ENCODE peak calls at places on chromosomes 11 and 22, in six cellular contexts. A is K562, J is HCT116, M is SK-N-SH, H is GM12878, V is HepG2. E is an unnamed sample.

GRCh38 chr11:134230339-134230738 is 5.9 kb downstream of the VPS26B start:
- DNase-seq in A (no peak), V (no peak), H (no peak), M (no peak), J (no peak), E (no peak)

GRCh38 chr22:24244144-24244787 is 616 bp downstream of the GGT5 start:
- DNase-seq in A (peak; percentile 2), J (no peak), H (no peak), M (peak; percentile 84), V (no peak), E (no peak)

GRCh38 chr11:44400431-44400830 is 90.5 kb upstream of the ALX4 start:
- DNase-seq in V (no peak), M (no peak), A (peak; percentile 51), J (no peak), H (no peak), E (no peak)

GRCh38 chr11:90288207-90288821 is 65.5 kb upstream of the CHORDC1 start:
- DNase-seq in H (no peak), M (peak; percentile 47), A (peak; percentile 30), V (peak; percentile 33), J (peak; percentile 16), E (peak; percentile 71)

GRCh38 chr11:70710192-70710965 is 312.1 kb downstream of the CTTN start:
- DNase-seq in H (no peak), V (no peak), M (no peak), A (no peak), J (no peak), E (no peak)

GRCh38 chr11:7672960-7673723 is at the start of gene CYB5R2:
- DNase-seq in A (peak; percentile 69), V (no peak), M (peak; percentile 39), J (peak; percentile 13), H (no peak), E (peak; percentile 23)

GRCh38 chr11:34916810-34917780 is 677 bp downstream of the PDHX start:
- DNase-seq in J (peak; percentile 34), A (no peak), V (no peak), M (no peak), H (no peak), E (peak; percentile 33)

GRCh38 chr11:97909544-97910394 is 1111.0 kb upstream of the CNTN5 start:
- DNase-seq in A (no peak), M (no peak), J (no peak), V (no peak), H (no peak), E (no peak)

GRCh38 chr22:41517172-41518047 is 26.9 kb downstream of the POLR3H start:
- DNase-seq in V (peak; percentile 27), M (peak; percentile 75), H (no peak), A (no peak), J (no peak), E (peak; percentile 66)

GRCh38 chr22:22576244-22576988 is 17.4 kb upstream of the PRAME start:
- DNase-seq in A (peak; percentile 98), V (peak; percentile 32), J (peak; percentile 29), M (peak; percentile 79), H (no peak), E (peak; percentile 62)

GRCh38 chr11:70761094-70761905 is 363.0 kb downstream of the CTTN start:
- DNase-seq in A (peak; percentile 42), V (no peak), M (no peak), J (no peak), H (no peak), E (no peak)

GRCh38 chr22:39992088-39992826 is 2.5 kb upstream of the FAM83F start:
- DNase-seq in M (no peak), V (no peak), A (no peak), J (no peak), H (no peak), E (no peak)

GRCh38 chr11:121543981-121544380 is 91.2 kb upstream of the SORL1-AS1 start:
- DNase-seq in V (no peak), M (no peak), H (no peak), J (no peak), A (no peak), E (no peak)

GRCh38 chr11:13917269-13917668 is 45.3 kb upstream of the SPON1 start:
- DNase-seq in V (no peak), H (no peak), M (no peak), A (no peak), J (no peak), E (no peak)

GRCh38 chr11:65438257-65439151 is 15.9 kb downstream of the NEAT1 start:
- DNase-seq in H (no peak), A (no peak), J (no peak), M (no peak), V (no peak), E (no peak)

GRCh38 chr11:111977141-111978027 is 40.2 kb downstream of the DIXDC1 start:
- DNase-seq in V (no peak), M (peak; percentile 90), J (no peak), H (no peak), A (no peak), E (peak; percentile 63)

GRCh38 chr11:66868726-66869291 is 11.9 kb downstream of the LRFN4 start:
- DNase-seq in H (peak; percentile 40), V (peak; percentile 82), J (peak; percentile 71), A (peak; percentile 86), M (peak; percentile 71), E (peak; percentile 98)

GRCh38 chr11:133064152-133064877 is 468.0 kb downstream of the OPCML start:
- DNase-seq in V (peak; percentile 16), H (no peak), J (no peak), A (no peak), M (peak; percentile 91), E (no peak)

GRCh38 chr22:38921126-38921525 is 36.3 kb upstream of the APOBEC3A start:
- DNase-seq in A (no peak), M (no peak), V (no peak), H (no peak), J (peak; percentile 39), E (no peak)

GRCh38 chr11:94574193-94574961 is 7.2 kb downstream of the PIWIL4 start:
- DNase-seq in J (no peak), M (no peak), A (no peak), H (no peak), V (no peak), E (no peak)

GRCh38 chr11:95835768-95836488 is 45.6 kb downstream of the CEP57 start:
- DNase-seq in V (peak; percentile 84), M (peak; percentile 55), A (peak; percentile 49), H (peak; percentile 13), J (peak; percentile 63), E (peak; percentile 54)

GRCh38 chr11:78158987-78159662 is 19.7 kb upstream of the ALG8 start:
- DNase-seq in H (no peak), V (no peak), M (no peak), J (no peak), A (no peak), E (no peak)

GRCh38 chr11:115462004-115462541 is 42.1 kb downstream of the CADM1 start:
- DNase-seq in J (no peak), H (no peak), V (no peak), A (no peak), M (no peak), E (no peak)

GRCh38 chr22:23784215-23784732 is 2.5 kb upstream of the SMARCB1 start:
- DNase-seq in M (no peak), A (no peak), V (peak; percentile 54), H (no peak), J (no peak), E (no peak)

GRCh38 chr11:117687776-117688175 is 109.2 kb downstream of the DSCAML1 start:
- DNase-seq in M (no peak), V (no peak), H (no peak), J (no peak), A (no peak), E (no peak)

GRCh38 chr22:35842954-35843353 is 125.3 kb downstream of the APOL5 start:
- DNase-seq in V (peak; percentile 61), J (peak; percentile 62), H (no peak), A (peak; percentile 11), M (peak; percentile 49), E (peak; percentile 80)

GRCh38 chr22:25051073-25051472 is 98.6 kb downstream of the KIAA1671 start:
- DNase-seq in V (no peak), M (peak; percentile 53), J (peak; percentile 23), H (no peak), A (peak; percentile 35), E (no peak)

GRCh38 chr11:37402663-37403062 is 804.6 kb upstream of the RAG2 start:
- DNase-seq in J (no peak), V (no peak), H (no peak), A (no peak), M (no peak), E (peak; percentile 13)

GRCh38 chr11:10743354-10744035 is 7.6 kb upstream of the CTR9 start:
- DNase-seq in A (no peak), H (no peak), M (no peak), V (no peak), J (no peak), E (peak; percentile 13)

DNA sequence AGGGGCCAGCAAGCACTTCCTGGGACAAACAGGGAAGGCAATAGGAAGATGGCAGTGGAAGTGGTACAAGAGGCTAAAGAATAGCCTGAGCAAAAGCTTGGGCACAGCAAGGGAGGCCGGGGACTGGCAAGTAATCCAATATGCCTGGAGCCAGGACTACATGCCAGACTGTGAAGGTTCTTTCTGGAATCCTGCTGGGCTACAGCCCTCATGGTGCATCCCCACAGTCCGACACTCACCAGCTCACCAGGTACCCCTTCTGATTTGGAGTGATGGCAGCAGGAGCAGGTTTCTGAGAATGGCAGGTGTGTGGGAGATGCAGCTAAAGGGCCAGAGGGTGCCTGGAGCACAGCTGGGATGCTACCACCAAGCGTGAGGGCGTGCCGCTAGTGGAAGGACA is 32.2 kb upstream of the POGLUT3 start:
- DNase-seq in A (no peak), H (no peak), M (no peak), V (no peak), J (no peak), E (no peak)
- TF ChIP-seq JUND in A (no peak), H (no peak), M (no peak), V (no peak), J (no peak), E (no peak)

GRCh38 chr22:46410291-46410808 is 74.8 kb downstream of the TRMU start:
- DNase-seq in V (no peak), H (no peak), M (no peak), J (no peak), A (no peak), E (no peak)

GRCh38 chr22:46407748-46408147 is 72.2 kb downstream of the TRMU start:
- DNase-seq in H (no peak), V (no peak), J (no peak), A (no peak), M (no peak), E (no peak)

GRCh38 chr22:46406791-46407190 is 71.3 kb downstream of the TRMU start:
- DNase-seq in V (no peak), M (no peak), H (no peak), A (no peak), J (no peak), E (no peak)

GRCh38 chr22:46409631-46410210 is 74.2 kb downstream of the TRMU start:
- DNase-seq in V (no peak), A (no peak), J (no peak), H (no peak), M (no peak), E (no peak)

GRCh38 chr22:46408568-46409506 is 73.3 kb downstream of the TRMU start:
- DNase-seq in V (no peak), M (no peak), H (no peak), J (no peak), A (no peak), E (peak; percentile 7)
- TF ChIP-seq JUND in V (no peak), M (no peak), H (no peak), J (no peak), A (no peak), E (no peak)

GRCh38 chr11:124751741-124752470 is at the start of gene VSIG2:
- DNase-seq in J (no peak), H (no peak), V (no peak), A (no peak), M (peak; percentile 32), E (no peak)
- TF ChIP-seq JUND in J (no peak), H (no peak), V (no peak), A (no peak), M (no peak), E (no peak)

GRCh38 chr11:85076535-85077330 is 550.4 kb downstream of the DLG2 start:
- DNase-seq in V (no peak), M (no peak), A (no peak), J (no peak), H (no peak), E (no peak)
- TF ChIP-seq JUND in V (no peak), M (no peak), A (no peak), J (no peak), H (no peak), E (no peak)

E was measured in T47D.